ENCODE peak calls at places on chromosomes 12 and 14, in seven cellular contexts. X, I, R, G, C, B and Z are unnamed samples.

GRCh38 chr12:30201301-30202160 is 417.8 kb upstream of the TMTC1 start:
- DNase-seq in B (no peak), R (no peak), G (no peak), I (peak), C (peak), X (no peak), Z (no peak)

GRCh38 chr12:27009926-27010325 is 4.3 kb downstream of the TM7SF3 start:
- DNase-seq in R (no peak), C (no peak), G (no peak), I (no peak), X (no peak), B (no peak), Z (no peak)

GRCh38 chr12:52178984-52179383 is 12.8 kb downstream of the KRT80 start:
- DNase-seq in C (no peak), G (no peak), R (no peak), X (no peak), I (no peak), B (no peak), Z (no peak)

GRCh38 chr12:57731411-57732080 is 7.0 kb downstream of the AGAP2 start:
- DNase-seq in G (no peak), C (no peak), X (no peak), R (no peak), B (no peak), I (no peak), Z (no peak)

GRCh38 chr14:103281496-103282231 is 52.4 kb upstream of the EIF5 start:
- DNase-seq in B (peak), X (no peak), R (peak), G (peak), C (peak), I (no peak), Z (no peak)

GRCh38 chr14:68655021-68655811 is 137.7 kb downstream of the ZFP36L1 start:
- DNase-seq in G (peak), I (no peak), X (no peak), C (peak), B (no peak), R (peak), Z (no peak)

GRCh38 chr14:98218213-98218612 is 1053.8 kb downstream of the BCL11B start:
- DNase-seq in X (no peak), C (no peak), R (no peak), I (no peak), G (no peak), B (no peak), Z (no peak)

GRCh38 chr14:99514552-99515300 is 33.5 kb downstream of the CCNK start:
- DNase-seq in X (peak), C (no peak), G (no peak), I (peak), B (no peak), R (no peak), Z (no peak)

GRCh38 chr14:104442611-104443390 is 136.8 kb upstream of the C14orf180 start:
- DNase-seq in R (no peak), X (no peak), B (no peak), I (no peak), G (no peak), C (no peak), Z (no peak)

GRCh38 chr14:38022775-38023174 is 184.9 kb upstream of the SSTR1 start:
- DNase-seq in X (no peak), I (no peak), R (no peak), B (no peak), C (no peak), G (no peak), Z (no peak)

GRCh38 chr12:3035815-3036702 is 41.1 kb upstream of the TSPAN9 start:
- DNase-seq in G (no peak), C (peak), B (no peak), X (no peak), I (peak), R (peak), Z (peak)

GRCh38 chr14:51848120-51848519 is 12.3 kb upstream of the GNG2 start:
- DNase-seq in I (no peak), X (no peak), R (no peak), B (no peak), C (no peak), G (no peak), Z (no peak)

GRCh38 chr14:31166271-31166561 is 41.4 kb downstream of the HECTD1 start:
- DNase-seq in B (no peak), G (no peak), I (no peak), X (no peak), C (peak), R (no peak), Z (no peak)

GRCh38 chr14:104859900-104860299 is 5.2 kb upstream of the CEP170B start:
- DNase-seq in X (no peak), I (no peak), B (no peak), R (no peak), C (no peak), G (no peak), Z (no peak)

GRCh38 chr14:96688629-96689028 is 108.6 kb upstream of the VRK1 start:
- DNase-seq in I (no peak), X (no peak), R (no peak), G (no peak), C (no peak), B (no peak), Z (no peak)

GRCh38 chr12:91109148-91109564 is 2.1 kb downstream of the LUM start:
- DNase-seq in I (peak), C (peak), G (peak), X (peak), R (peak), B (peak), Z (no peak)

GRCh38 chr12:43148711-43149110 is 403.3 kb downstream of the ADAMTS20 start:
- DNase-seq in X (no peak), R (no peak), G (no peak), C (peak), I (no peak), B (no peak), Z (no peak)

GRCh38 chr14:57883061-57883460 is 17.2 kb upstream of the SLC35F4 start:
- DNase-seq in B (no peak), C (no peak), I (no peak), X (no peak), G (no peak), R (no peak), Z (no peak)

GRCh38 chr12:14326699-14327098 is 38.8 kb upstream of the ATF7IP start:
- DNase-seq in C (no peak), I (no peak), B (no peak), X (no peak), R (peak), G (no peak), Z (no peak)

GRCh38 chr12:111270773-111271172 is 98.1 kb downstream of the PHETA1 start:
- DNase-seq in X (no peak), R (peak), B (no peak), G (no peak), I (no peak), C (no peak), Z (no peak)

GRCh38 chr12:115473257-115473956 is 789.4 kb upstream of the TBX3 start:
- DNase-seq in G (no peak), I (no peak), X (no peak), C (no peak), R (no peak), B (no peak), Z (no peak)

GRCh38 chr12:115472852-115473251 is 788.9 kb upstream of the TBX3 start:
- DNase-seq in C (no peak), I (no peak), X (no peak), B (no peak), G (no peak), R (no peak), Z (no peak)

GRCh38 chr12:115470977-115471376 is 787.0 kb upstream of the TBX3 start:
- DNase-seq in B (no peak), I (no peak), X (no peak), R (no peak), G (no peak), C (no peak), Z (no peak)

GRCh38 chr12:115468087-115468510 is 784.1 kb upstream of the TBX3 start:
- DNase-seq in G (no peak), R (peak), C (peak), B (peak), X (no peak), I (no peak), Z (no peak)

DNA sequence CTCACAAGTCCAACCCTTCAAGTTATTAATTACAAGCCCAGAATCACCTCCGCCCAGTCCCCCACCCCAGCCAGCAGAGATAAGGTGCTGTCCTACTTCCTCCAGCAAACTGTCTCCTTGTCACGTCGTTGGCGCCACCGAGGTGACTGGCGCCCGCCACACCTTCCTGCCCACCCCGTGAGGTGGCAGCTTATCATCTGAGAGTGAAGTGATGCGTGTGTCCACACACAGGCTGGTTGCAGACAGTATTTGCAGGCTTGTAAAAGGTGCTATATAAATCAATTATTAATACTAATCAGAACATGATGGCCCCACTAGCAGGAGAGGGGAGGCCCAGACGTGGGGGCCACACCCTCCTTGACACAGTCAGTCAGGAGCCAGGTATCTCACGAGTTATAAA is 786.6 kb upstream of the TBX3 start:
- DNase-seq in X (no peak), I (no peak), B (no peak), G (no peak), C (no peak), R (no peak), Z (no peak)
- H3K27ac ChIP-seq in X (no peak), I (no peak), B (no peak), G (no peak), C (no peak), R (no peak), Z (no peak)

GRCh38 chr12:104177336-104177662 is 38.3 kb upstream of the TXNRD1 start:
- DNase-seq in B (no peak), G (no peak), I (no peak), R (no peak), X (no peak), C (no peak), Z (no peak)
- H3K27ac ChIP-seq in B (peak), G (peak), I (no peak), R (peak), X (no peak), C (no peak), Z (no peak)

GRCh38 chr12:56449622-56449984 is 377 bp upstream of the TIMELESS start:
- DNase-seq in X (no peak), I (no peak), B (no peak), G (no peak), C (no peak), R (no peak), Z (no peak)
- H3K27ac ChIP-seq in X (peak), I (peak), B (peak), G (peak), C (peak), R (peak), Z (peak)

DNA sequence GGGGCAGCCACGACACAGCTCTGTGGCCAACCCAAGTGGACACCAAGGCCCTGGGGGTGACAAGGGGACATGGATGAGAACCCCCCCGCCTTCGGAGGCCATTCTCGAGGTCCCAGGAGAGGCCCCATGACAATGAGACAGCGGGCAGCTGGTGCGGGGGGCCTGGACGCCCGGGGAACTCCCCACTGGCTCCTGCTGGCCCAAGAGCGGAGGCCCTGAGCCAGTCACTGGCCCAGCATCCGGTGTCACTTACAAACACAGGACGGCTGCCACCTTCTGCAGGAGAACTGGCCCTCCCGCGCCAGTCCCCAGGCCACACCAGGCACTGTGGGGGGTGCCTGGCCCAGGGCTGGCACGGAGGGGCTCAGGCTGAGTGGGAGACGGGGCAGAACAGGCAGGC is 51.4 kb downstream of the NCOR2 start:
- DNase-seq in R (no peak), X (no peak), G (no peak), B (no peak), I (no peak), C (no peak), Z (no peak)
- H3K27ac ChIP-seq in R (no peak), X (peak), G (peak), B (peak), I (no peak), C (peak), Z (peak)